ENCODE peak calls at places on chromosomes 5 and 9, in four cellular contexts. O is HL-60, P is HCT116, J is A549. N is an unnamed sample.
A peak's percentile ranks its signal among the peaks of the same experiment; 100 is the strongest.

GRCh38 chr5:58228896-58229295 is 231.0 kb downstream of the PLK2 start:
- DNase-seq in P (no peak), O (no peak), J (no peak), N (no peak)

GRCh38 chr9:77876091-77876490 is 155.5 kb downstream of the GNAQ start:
- DNase-seq in P (no peak), J (no peak), O (no peak), N (no peak)

GRCh38 chr5:52864376-52864775 is 76.7 kb downstream of the ITGA1 start:
- DNase-seq in J (no peak), P (no peak), O (no peak), N (no peak)

GRCh38 chr5:127041571-127041970 is 11.2 kb upstream of the MARCHF3 start:
- DNase-seq in J (no peak), O (no peak), P (no peak), N (no peak)

GRCh38 chr5:51201024-51201423 is 182.2 kb upstream of the ISL1 start:
- DNase-seq in P (no peak), O (no peak), J (no peak), N (no peak)

GRCh38 chr5:55427157-55427556 is 107.6 kb downstream of the PLPP1 start:
- DNase-seq in P (no peak), J (no peak), O (no peak), N (no peak)

GRCh38 chr9:5524090-5524489 is 13.8 kb downstream of the PDCD1LG2 start:
- DNase-seq in O (no peak), J (no peak), P (no peak), N (no peak)

GRCh38 chr9:122975196-122975595 is 34.4 kb downstream of the RABGAP1 start:
- DNase-seq in J (no peak), O (no peak), P (no peak), N (no peak)

GRCh38 chr9:8762676-8763075 is 963.1 kb upstream of the DMAC1 start:
- DNase-seq in J (no peak), O (no peak), P (no peak), N (no peak)

GRCh38 chr9:133979921-133980863 is 11.9 kb downstream of the VAV2 start:
- DNase-seq in J (no peak), P (no peak), O (no peak), N (no peak)

GRCh38 chr9:96513622-96514021 is 63.7 kb downstream of the HABP4 start:
- DNase-seq in J (no peak), O (no peak), P (no peak), N (no peak)

GRCh38 chr9:123016631-123017030 is 16.8 kb upstream of the GPR21 start:
- DNase-seq in P (no peak), O (no peak), J (no peak), N (no peak)

GRCh38 chr5:170312666-170313065 is 15.1 kb upstream of the LCP2 start:
- DNase-seq in O (peak; percentile 90), P (no peak), J (peak; percentile 33), N (no peak)

GRCh38 chr9:75117572-75117971 is 29.3 kb downstream of the OSTF1 start:
- DNase-seq in O (no peak), J (no peak), P (no peak), N (no peak)

GRCh38 chr9:105103776-105104175 is 140.7 kb upstream of the SLC44A1 start:
- DNase-seq in J (peak; percentile 44), O (no peak), P (no peak), N (no peak)

GRCh38 chr5:125526940-125527339 is 780.5 kb upstream of the ZNF608 start:
- DNase-seq in J (no peak), O (no peak), P (no peak), N (no peak)
- TF ChIP-seq REST in J (no peak), O (no peak), P (no peak), N (no peak)

DNA sequence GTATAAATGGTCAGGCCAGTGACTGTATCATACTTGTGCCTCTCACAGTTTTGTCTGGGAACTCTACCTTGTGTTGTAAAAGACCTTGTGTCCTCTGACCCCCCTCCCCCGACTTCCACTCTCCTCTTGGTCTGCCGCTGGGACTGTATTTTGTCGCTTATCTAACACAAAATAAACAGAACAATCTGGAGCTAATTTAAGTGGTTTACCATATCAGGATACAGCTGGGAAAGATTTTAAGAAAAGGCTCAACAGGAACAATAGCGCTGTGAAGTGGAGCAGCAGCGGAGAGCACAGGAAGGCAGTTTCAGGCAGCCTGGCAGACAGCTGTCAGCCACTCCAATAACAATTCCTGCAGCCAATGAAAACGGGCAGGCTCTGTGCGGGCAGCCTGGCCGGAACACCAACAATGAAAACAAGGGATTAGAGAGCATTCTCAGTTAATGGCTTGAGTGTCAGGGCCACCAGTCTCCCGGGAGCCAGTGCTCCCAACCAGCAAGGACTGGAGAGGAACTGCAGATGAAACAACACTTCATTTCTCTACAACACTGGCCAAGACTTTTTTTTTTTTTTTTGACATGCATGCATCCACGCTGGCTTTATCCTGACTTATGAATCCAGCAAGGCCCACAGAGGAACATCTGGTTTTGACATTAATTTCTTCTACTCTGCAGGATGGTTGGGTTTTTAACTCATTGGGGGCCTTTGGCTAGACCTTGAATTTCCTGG is 76.8 kb downstream of the ARSB start:
- DNase-seq in P (no peak), J (no peak), O (peak; percentile 23), N (no peak)
- TF ChIP-seq REST in P (no peak), J (no peak), O (no peak), N (no peak)

GRCh38 chr9:135499326-135500070 is 984 bp upstream of the MRPS2 start:
- DNase-seq in P (peak; percentile 69), O (peak; percentile 88), J (peak; percentile 84), N (peak; percentile 85)
- TF ChIP-seq REST in P (no peak), O (no peak), J (no peak), N (no peak)

GRCh38 chr5:181189962-181190710 is 14.9 kb downstream of the TRIM7 start:
- DNase-seq in P (no peak), J (no peak), O (no peak), N (no peak)

GRCh38 chr5:181189363-181189961 is 15.5 kb downstream of the TRIM7 start:
- DNase-seq in O (no peak), P (no peak), J (no peak), N (no peak)

GRCh38 chr5:181191526-181192336 is 13.3 kb downstream of the TRIM7 start:
- DNase-seq in O (peak; percentile 94), P (peak; percentile 89), J (peak; percentile 96), N (peak; percentile 88)

GRCh38 chr5:181192337-181193046 is 12.5 kb downstream of the TRIM7 start:
- DNase-seq in P (no peak), J (no peak), O (no peak), N (no peak)

DNA sequence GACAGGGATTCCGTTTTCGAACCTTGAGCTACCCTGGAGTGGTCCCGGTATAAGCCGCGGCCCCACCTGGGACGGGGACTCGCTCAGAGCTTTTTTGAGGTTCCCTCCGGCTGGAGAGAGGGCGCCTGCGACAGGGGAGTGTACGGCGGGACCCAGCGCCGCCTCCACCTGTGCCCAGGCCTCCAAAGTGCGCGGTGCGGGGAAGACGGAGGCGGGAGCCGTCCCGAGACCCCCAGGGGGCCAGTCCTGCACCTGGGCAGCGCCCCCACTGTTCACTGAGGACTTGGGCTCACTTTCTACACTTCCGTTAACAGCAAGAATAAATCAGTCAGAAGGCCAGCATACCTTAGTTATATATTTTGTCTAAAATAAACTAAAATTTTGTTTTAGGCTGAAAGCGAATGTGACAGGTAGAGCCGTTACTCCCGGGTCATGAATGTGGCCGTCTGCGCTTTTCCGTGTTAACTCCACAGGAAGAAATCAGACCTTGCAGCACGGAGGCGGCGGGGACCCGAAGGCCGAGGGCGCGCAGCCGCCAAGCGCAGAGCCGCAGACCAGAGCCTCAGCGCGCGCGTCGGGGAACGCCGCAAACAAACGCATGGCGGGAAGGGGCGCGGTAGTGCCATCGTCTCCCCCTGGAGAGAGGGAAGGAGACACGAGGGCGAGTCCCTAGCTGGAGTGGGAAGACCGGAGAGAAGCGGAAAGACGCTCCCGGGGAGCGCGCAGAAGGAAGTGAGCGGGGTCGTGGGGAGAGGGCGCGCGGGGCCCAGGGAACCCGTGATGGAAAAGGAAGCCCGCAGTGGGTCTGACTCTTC is 14.1 kb downstream of the TRIM7 start:
- DNase-seq in P (no peak), O (peak; percentile 63), J (peak; percentile 66), N (no peak)
- TF ChIP-seq REST in P (no peak), O (peak; percentile 48), J (no peak), N (no peak)

DNA sequence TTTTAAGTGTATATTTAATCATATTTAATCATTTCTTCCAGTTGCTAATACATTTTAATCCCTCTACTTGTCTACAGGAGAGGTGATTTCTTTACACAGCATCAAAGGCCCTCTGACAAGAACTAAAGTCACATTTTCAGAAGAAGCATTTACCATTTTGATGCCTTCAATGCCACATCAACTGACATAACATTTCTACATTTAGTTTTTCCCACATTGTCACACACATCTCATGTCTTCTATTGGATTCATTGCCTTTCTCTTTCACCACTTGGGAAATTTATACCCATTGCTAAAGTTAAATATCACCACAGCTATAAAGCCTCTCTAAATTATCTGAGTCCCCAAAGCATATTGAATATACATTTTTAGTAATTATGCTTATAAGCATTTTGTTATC is 1907.5 kb upstream of the CDH9 start:
- DNase-seq in J (no peak), O (no peak), P (no peak), N (no peak)
- TF ChIP-seq REST in J (no peak), O (no peak), P (no peak), N (no peak)

GRCh38 chr5:150522504-150523464 is 14.9 kb downstream of the NDST1 start:
- DNase-seq in O (no peak), P (no peak), J (peak; percentile 43), N (peak; percentile 98)
- TF ChIP-seq REST in O (no peak), P (no peak), J (no peak), N (no peak)

GRCh38 chr5:179732412-179732917 is at the start of gene MAML1:
- DNase-seq in J (peak; percentile 100), P (peak; percentile 99), O (peak; percentile 100), N (peak; percentile 99)
- TF ChIP-seq REST in J (no peak), P (no peak), O (peak; percentile 73), N (no peak)

GRCh38 chr5:68214472-68215207 is 916 bp upstream of the PIK3R1 start:
- DNase-seq in J (peak; percentile 3), P (no peak), O (no peak), N (no peak)

GRCh38 chr5:68215888-68216736 is 556 bp downstream of the PIK3R1 start:
- DNase-seq in P (no peak), O (peak; percentile 55), J (peak; percentile 18), N (peak; percentile 41)

GRCh38 chr5:68217476-68217984 is 2.0 kb downstream of the PIK3R1 start:
- DNase-seq in O (no peak), J (no peak), P (no peak), N (no peak)

GRCh38 chr5:68216737-68217231 is 1.2 kb downstream of the PIK3R1 start:
- DNase-seq in P (no peak), J (no peak), O (no peak), N (no peak)

DNA sequence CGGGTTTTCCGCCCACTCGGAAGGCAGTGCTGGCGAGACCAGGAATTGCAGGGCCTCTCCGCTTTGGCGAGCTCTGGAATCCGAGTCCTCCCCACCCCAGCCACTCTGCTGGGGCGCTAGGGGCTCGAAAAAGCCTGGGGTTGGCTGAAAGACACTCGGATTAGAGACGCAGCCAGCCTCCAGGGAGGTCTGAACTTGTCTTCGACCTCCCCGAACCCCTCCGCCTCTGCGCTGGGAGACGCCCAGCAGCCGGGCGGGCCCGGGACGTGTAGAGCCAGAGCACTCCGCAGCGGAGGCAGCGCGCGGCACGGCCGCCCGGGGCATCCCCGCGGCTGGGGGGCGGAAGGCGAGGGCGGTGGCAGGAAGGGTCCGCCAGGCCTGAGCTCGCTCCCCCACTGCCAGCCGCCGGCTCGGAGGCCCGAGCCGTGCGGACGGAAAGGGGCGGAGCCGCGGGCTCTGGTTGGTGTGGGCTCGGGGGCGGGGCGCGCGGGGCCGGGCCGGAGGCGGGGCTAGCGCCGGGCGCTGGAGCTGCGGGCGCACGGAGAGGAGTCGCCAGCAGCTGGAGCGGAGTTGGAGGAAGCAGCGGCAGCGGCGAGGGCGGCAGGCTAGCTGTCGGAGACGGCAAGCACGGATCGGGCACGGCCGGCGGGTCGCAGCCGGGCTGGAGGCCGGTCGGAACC is at the start of gene PIK3R1:
- DNase-seq in P (peak; percentile 64), O (peak; percentile 81), J (peak; percentile 89), N (peak; percentile 84)
- TF ChIP-seq REST in P (no peak), O (no peak), J (peak; percentile 47), N (no peak)

N was measured in HepG2.